ENCODE peak calls at places on chromosomes 13 and 19, in six cellular contexts. R, G, U, Z, N and O are unnamed samples.

GRCh38 chr13:24064258-24064860 is 96.2 kb upstream of the SPATA13 start:
- DNase-seq in Z (no peak), G (no peak), R (no peak), N (no peak), U (peak; percentile 29), O (no peak)

GRCh38 chr13:74084375-74084902 is 49.8 kb downstream of the KLF12 start:
- DNase-seq in G (no peak), U (no peak), Z (no peak), N (no peak), R (no peak), O (peak; percentile 51)

GRCh38 chr19:825897-826640 is 1.6 kb upstream of the AZU1 start:
- DNase-seq in Z (no peak), N (no peak), G (no peak), U (peak; percentile 59), R (no peak), O (no peak)

GRCh38 chr19:35260694-35261304 is 8.0 kb upstream of the USF2 start:
- DNase-seq in G (no peak), R (no peak), N (no peak), Z (no peak), U (no peak), O (no peak)

GRCh38 chr19:46021531-46022041 is 1.3 kb downstream of the PGLYRP1 start:
- DNase-seq in N (no peak), G (peak; percentile 54), U (peak; percentile 36), Z (no peak), R (no peak), O (no peak)

GRCh38 chr13:39407138-39407537 is 195.9 kb downstream of the LHFPL6 start:
- DNase-seq in G (no peak), N (no peak), Z (no peak), R (no peak), U (no peak), O (no peak)

GRCh38 chr19:23956051-23956450 is 41.4 kb downstream of the ZNF726 start:
- DNase-seq in G (no peak), R (no peak), N (no peak), U (no peak), Z (no peak), O (no peak)

GRCh38 chr19:294341-294818 is 3.2 kb upstream of the PLPP2 start:
- DNase-seq in Z (no peak), U (no peak), R (no peak), G (peak; percentile 7), N (no peak), O (no peak)

GRCh38 chr13:109400625-109401257 is 385.6 kb downstream of the IRS2 start:
- DNase-seq in G (no peak), U (no peak), N (no peak), R (no peak), Z (no peak), O (no peak)

GRCh38 chr13:86185107-86185506 is 385.9 kb upstream of the SLITRK6 start:
- DNase-seq in U (no peak), R (no peak), Z (no peak), G (no peak), N (no peak), O (no peak)

GRCh38 chr13:26589754-26590153 is 32.3 kb downstream of the WASF3 start:
- DNase-seq in Z (no peak), U (peak; percentile 3), R (no peak), N (no peak), G (no peak), O (peak; percentile 96)

GRCh38 chr19:10004617-10005016 is 5.7 kb downstream of the COL5A3 start:
- DNase-seq in U (no peak), G (no peak), N (no peak), R (no peak), Z (no peak), O (no peak)

GRCh38 chr13:28922341-28922740 is 102.2 kb downstream of the MTUS2 start:
- DNase-seq in R (no peak), N (no peak), U (no peak), Z (no peak), G (no peak), O (no peak)

DNA sequence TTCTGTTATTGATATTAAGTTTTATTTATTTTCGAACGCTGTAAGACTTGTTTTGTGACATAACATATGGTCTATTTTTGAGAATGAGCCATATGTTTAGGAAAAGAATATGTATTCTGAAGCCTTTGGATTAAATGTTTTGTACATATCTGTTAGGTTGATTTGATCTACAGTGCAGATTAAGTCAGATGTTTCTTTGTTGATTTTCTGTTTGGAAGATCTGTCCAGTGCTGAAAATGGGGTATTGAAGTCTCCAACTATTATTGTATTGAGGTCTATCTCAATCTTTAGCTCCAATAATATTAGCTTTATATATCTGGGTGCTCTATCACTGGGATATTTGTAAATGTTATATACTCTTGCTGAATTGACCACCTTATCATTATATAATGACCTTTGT is 97.9 kb downstream of the MTUS2 start:
- DNase-seq in U (no peak), Z (no peak), G (no peak), R (no peak), N (no peak), O (no peak)
- TF ChIP-seq MYC in U (no peak), Z (no peak), G (no peak), R (no peak), N (no peak), O (no peak)

GRCh38 chr13:76516013-76516412 is 370.2 kb downstream of the KCTD12 start:
- DNase-seq in U (no peak), R (no peak), Z (no peak), N (no peak), G (no peak), O (no peak)
- TF ChIP-seq MYC in U (no peak), R (no peak), Z (no peak), N (no peak), G (no peak), O (no peak)

GRCh38 chr13:51584731-51585191 is 499 bp downstream of the WDFY2 start:
- DNase-seq in R (peak; percentile 17), U (peak; percentile 88), N (peak; percentile 64), G (peak; percentile 19), Z (no peak), O (no peak)

GRCh38 chr13:51587372-51587771 is 3.1 kb downstream of the WDFY2 start:
- DNase-seq in U (no peak), Z (no peak), G (no peak), R (no peak), N (peak; percentile 35), O (no peak)

GRCh38 chr13:51583875-51584730 is at the start of gene WDFY2:
- DNase-seq in G (peak; percentile 92), N (peak; percentile 99), R (peak; percentile 69), U (peak; percentile 100), Z (peak; percentile 99), O (peak; percentile 100)

GRCh38 chr13:51585234-51585672 is 991 bp downstream of the WDFY2 start:
- DNase-seq in U (peak; percentile 66), Z (no peak), G (no peak), N (no peak), R (no peak), O (peak; percentile 40)

GRCh38 chr13:51585696-51586095 is 1.4 kb downstream of the WDFY2 start:
- DNase-seq in G (no peak), R (no peak), U (peak; percentile 44), Z (no peak), N (no peak), O (no peak)
- TF ChIP-seq MYC in G (no peak), R (no peak), U (no peak), Z (no peak), N (no peak), O (no peak)

GRCh38 chr13:44238011-44238421 is 135.6 kb upstream of the SERP2 start:
- DNase-seq in Z (no peak), U (no peak), N (no peak), R (no peak), G (no peak), O (no peak)
- TF ChIP-seq MYC in Z (no peak), U (no peak), N (no peak), R (no peak), G (no peak), O (no peak)

GRCh38 chr19:13154911-13155471 is 4.8 kb downstream of the IER2 start:
- DNase-seq in Z (no peak), G (peak; percentile 44), U (peak; percentile 79), R (no peak), N (peak; percentile 75), O (peak; percentile 62)

GRCh38 chr19:13152356-13152853 is 2.2 kb downstream of the IER2 start:
- DNase-seq in G (no peak), U (no peak), Z (no peak), N (no peak), R (no peak), O (no peak)

GRCh38 chr19:13152854-13153626 is 2.8 kb downstream of the IER2 start:
- DNase-seq in Z (peak; percentile 83), N (peak; percentile 86), G (peak; percentile 70), R (peak; percentile 77), U (peak; percentile 94), O (peak; percentile 94)

GRCh38 chr19:13154241-13154778 is 4.1 kb downstream of the IER2 start:
- DNase-seq in R (no peak), G (peak; percentile 58), N (peak; percentile 65), Z (no peak), U (peak; percentile 80), O (peak; percentile 80)

DNA sequence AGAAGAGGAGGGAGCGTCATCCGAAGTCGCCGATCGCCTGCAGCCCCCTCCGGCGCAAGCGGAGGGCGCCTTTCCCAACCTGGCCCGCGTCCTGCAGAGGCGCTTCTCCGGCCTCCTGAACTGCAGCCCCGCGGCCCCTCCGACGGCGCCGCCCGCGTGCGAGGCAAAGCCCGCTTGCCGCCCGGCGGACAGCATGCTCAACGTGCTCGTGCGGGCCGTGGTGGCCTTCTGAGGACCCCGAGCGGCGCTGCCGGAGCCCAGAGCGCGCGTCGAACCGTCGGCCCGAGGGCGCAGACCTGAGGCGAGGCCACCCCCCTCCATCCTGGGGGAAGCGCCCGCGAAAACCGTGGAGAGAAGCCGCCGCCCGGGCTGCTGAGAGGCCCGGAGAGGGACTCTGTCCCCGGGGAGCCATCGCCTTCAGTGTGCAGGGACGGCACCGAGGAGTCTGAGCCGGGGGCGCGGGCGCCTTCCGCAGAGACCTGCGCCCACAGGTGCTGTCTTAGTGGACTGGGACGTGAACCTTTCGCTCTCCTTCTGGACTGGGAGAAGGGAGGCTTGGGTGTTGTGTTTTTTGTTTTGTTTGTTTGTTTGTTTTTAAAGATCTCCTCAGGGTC is 3.5 kb downstream of the IER2 start:
- DNase-seq in Z (no peak), G (peak; percentile 59), R (no peak), U (peak; percentile 63), N (no peak), O (no peak)
- TF ChIP-seq MYC in Z (no peak), G (no peak), R (no peak), U (no peak), N (no peak), O (no peak)

GRCh38 chr13:40422588-40423235 is 243.7 kb downstream of the FOXO1 start:
- DNase-seq in Z (no peak), N (no peak), U (no peak), R (no peak), G (no peak), O (no peak)
- TF ChIP-seq MYC in Z (no peak), N (no peak), U (no peak), R (no peak), G (no peak), O (no peak)